ENCODE peak calls at places on chromosomes 1 and 21, in four cellular contexts. One of them, this sample, is unnamed.
A peak's percentile ranks its signal among the peaks of the same experiment; 100 is the strongest.

GRCh38 chr1:28458237-28459228 is 47.3 kb upstream of the RCC1 start:
- DNase-seq in ELF-1: no peak
- DNase-seq in AG09319: no peak
- DNase-seq in DMS153: no peak
- DNase-seq in this sample: no peak

GRCh38 chr1:154881820-154882535 is 11.9 kb upstream of the KCNN3 start:
- DNase-seq in ELF-1: no peak
- DNase-seq in AG09319: no peak
- DNase-seq in DMS153: no peak
- DNase-seq in this sample: no peak

GRCh38 chr21:32516729-32517649 is 68.3 kb downstream of the TCP10L start:
- DNase-seq in DMS153: no peak
- DNase-seq in ELF-1: no peak
- DNase-seq in AG09319: peak; percentile 65
- DNase-seq in this sample: peak; percentile 85

GRCh38 chr1:27562483-27563406 is 41.2 kb downstream of the AHDC1 start:
- DNase-seq in AG09319: no peak
- DNase-seq in DMS153: no peak
- DNase-seq in ELF-1: no peak
- DNase-seq in this sample: no peak

GRCh38 chr1:226624526-226624925 is 76.0 kb downstream of the STUM start:
- DNase-seq in DMS153: no peak
- DNase-seq in AG09319: no peak
- DNase-seq in ELF-1: no peak
- DNase-seq in this sample: no peak

GRCh38 chr21:34524671-34525601 is 12.9 kb upstream of the KCNE1 start:
- DNase-seq in AG09319: no peak
- DNase-seq in DMS153: no peak
- DNase-seq in ELF-1: peak; percentile 75
- DNase-seq in this sample: no peak

GRCh38 chr1:43227138-43227836 is 42.5 kb upstream of the TMEM125 start:
- DNase-seq in DMS153: peak; percentile 43
- DNase-seq in AG09319: no peak
- DNase-seq in ELF-1: peak; percentile 92
- DNase-seq in this sample: peak; percentile 72

GRCh38 chr1:195733826-195734225 is 874.4 kb downstream of the KCNT2 start:
- DNase-seq in DMS153: no peak
- DNase-seq in AG09319: no peak
- DNase-seq in ELF-1: no peak
- DNase-seq in this sample: peak; percentile 5

GRCh38 chr1:204224655-204225054 is 10.9 kb upstream of the GOLT1A start:
- DNase-seq in DMS153: no peak
- DNase-seq in ELF-1: no peak
- DNase-seq in AG09319: no peak
- DNase-seq in this sample: no peak

GRCh38 chr1:225422795-225423517 is 4.9 kb downstream of the LBR start:
- DNase-seq in ELF-1: no peak
- DNase-seq in AG09319: no peak
- DNase-seq in DMS153: no peak
- DNase-seq in this sample: no peak

GRCh38 chr1:181516706-181517105 is 33.4 kb downstream of the CACNA1E start:
- DNase-seq in DMS153: no peak
- DNase-seq in AG09319: no peak
- DNase-seq in ELF-1: no peak
- DNase-seq in this sample: no peak

This sample was measured in erythroblast.